ENCODE peak calls at places on chromosomes 13 and 19, in nine cellular contexts. K, T, U, P, B, X, Y, C and J are unnamed samples.

GRCh38 chr13:25806304-25806974 is 245.4 kb downstream of the SHISA2 start:
- DNase-seq in T (no peak), K (peak), X (no peak), B (no peak), U (no peak), Y (no peak), C (no peak), P (no peak), J (peak)

GRCh38 chr13:65600702-65601101 is 1629.4 kb downstream of the PCDH9 start:
- DNase-seq in P (no peak), Y (no peak), X (no peak), T (no peak), C (no peak), B (no peak), U (no peak), K (no peak), J (no peak)

GRCh38 chr19:4839192-4839591 is 7.7 kb upstream of the TICAM1 start:
- DNase-seq in U (no peak), K (no peak), P (no peak), B (no peak), Y (no peak), X (no peak), T (no peak), C (no peak), J (no peak)

GRCh38 chr19:52542984-52543664 is 15.7 kb downstream of the ZNF808 start:
- DNase-seq in U (no peak), Y (no peak), B (no peak), P (no peak), C (peak), X (no peak), K (peak), T (no peak), J (peak)

GRCh38 chr19:45577111-45577905 is 7.3 kb downstream of the OPA3 start:
- DNase-seq in Y (peak), U (no peak), T (peak), K (no peak), B (no peak), P (peak), C (no peak), X (no peak), J (no peak)

GRCh38 chr13:51453959-51454703 is 1.3 kb upstream of the INTS6 start:
- DNase-seq in X (no peak), C (peak), B (peak), T (peak), P (no peak), Y (no peak), K (no peak), U (no peak), J (no peak)

GRCh38 chr19:6362024-6362344 is 653 bp downstream of the CLPP start:
- DNase-seq in T (no peak), K (no peak), U (no peak), B (no peak), P (no peak), X (no peak), Y (no peak), C (no peak), J (no peak)

GRCh38 chr19:4318460-4318859 is 14.1 kb downstream of the FSD1 start:
- DNase-seq in U (no peak), K (no peak), Y (no peak), C (no peak), T (no peak), B (peak), X (no peak), P (no peak), J (no peak)

GRCh38 chr19:6125571-6125989 is 9.9 kb upstream of the ACSBG2 start:
- DNase-seq in K (peak), T (peak), Y (peak), B (peak), U (peak), C (peak), X (peak), P (no peak), J (peak)

GRCh38 chr19:14369399-14370168 is 11.7 kb upstream of the ADGRE5 start:
- DNase-seq in C (no peak), Y (no peak), T (peak), K (no peak), X (no peak), B (no peak), P (no peak), U (no peak), J (peak)

GRCh38 chr13:68047889-68048288 is 817.8 kb upstream of the PCDH9 start:
- DNase-seq in X (no peak), K (no peak), P (no peak), T (no peak), Y (no peak), C (no peak), U (no peak), B (no peak), J (no peak)

GRCh38 chr13:43140985-43141384 is 117.6 kb downstream of the DNAJC15 start:
- DNase-seq in T (no peak), K (no peak), P (no peak), Y (no peak), C (no peak), X (no peak), U (no peak), B (no peak), J (no peak)

GRCh38 chr19:18428173-18428836 is 9.1 kb downstream of the SSBP4 start:
- DNase-seq in X (no peak), B (no peak), Y (no peak), T (no peak), C (no peak), U (no peak), K (no peak), P (no peak), J (no peak)

GRCh38 chr19:2290441-2291184 is 8.6 kb upstream of the PEAK3 start:
- DNase-seq in X (no peak), K (no peak), B (no peak), Y (no peak), C (no peak), P (no peak), T (no peak), U (no peak), J (peak)

GRCh38 chr13:31797154-31797775 is 57.9 kb downstream of the RXFP2 start:
- DNase-seq in U (no peak), X (peak), T (peak), K (no peak), C (peak), P (peak), Y (peak), B (peak), J (peak)

GRCh38 chr19:52896431-52897148 is 845 bp downstream of the ZNF320 start:
- DNase-seq in T (peak), P (no peak), X (no peak), C (no peak), U (no peak), K (no peak), B (peak), Y (no peak), J (no peak)

GRCh38 chr13:92463134-92463533 is 763.5 kb upstream of the GPC6 start:
- DNase-seq in C (no peak), P (no peak), B (no peak), X (no peak), K (no peak), T (no peak), U (no peak), Y (no peak), J (no peak)

GRCh38 chr19:48926909-48927308 is 6.6 kb upstream of the DHDH start:
- DNase-seq in X (peak), K (no peak), P (peak), B (no peak), T (peak), Y (no peak), U (no peak), C (peak), J (no peak)

DNA sequence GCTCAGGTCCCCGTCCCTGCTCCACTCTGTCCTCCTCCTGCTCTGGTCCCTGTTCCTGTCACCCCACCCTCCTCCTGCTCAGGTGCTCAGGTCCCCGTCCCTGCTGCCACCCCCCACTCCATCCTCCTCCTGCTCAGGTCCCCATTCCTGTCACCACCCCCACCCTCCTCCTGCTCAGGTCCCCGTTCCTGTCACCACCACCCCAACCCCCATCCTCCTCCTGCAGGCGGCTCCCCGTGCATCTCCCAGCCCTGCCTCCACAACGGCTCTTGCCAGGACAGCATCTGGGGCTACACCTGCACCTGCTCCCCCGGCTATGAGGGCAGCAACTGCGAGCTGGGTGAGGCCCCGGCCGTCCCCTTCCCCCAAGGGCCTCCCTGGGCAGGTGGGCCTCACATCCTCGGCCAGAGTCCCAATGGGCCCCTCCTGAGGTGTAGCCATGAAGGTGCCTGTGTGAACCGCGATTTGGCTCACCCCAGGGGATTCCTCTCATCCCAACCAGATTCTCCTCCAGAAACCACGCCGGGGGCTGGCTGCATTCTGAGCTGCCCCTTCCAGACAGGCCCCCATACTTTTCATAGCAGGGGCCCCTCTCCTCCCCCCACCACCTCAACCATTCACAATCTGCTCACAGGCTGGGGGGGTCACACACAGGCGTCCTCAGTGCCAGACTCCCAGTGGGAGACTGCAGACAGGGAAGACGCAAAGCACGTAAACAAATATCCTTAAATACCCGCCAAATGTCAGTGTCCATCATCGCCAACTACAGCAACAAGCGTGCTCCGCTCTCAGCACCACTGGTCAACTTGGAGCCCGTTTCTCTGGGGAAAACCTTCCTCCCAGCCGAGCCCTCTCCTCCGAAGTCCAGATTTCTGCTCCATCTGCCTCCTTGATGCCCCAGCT is 4.6 kb downstream of the PROZ start:
- DNase-seq in P (no peak), U (no peak), X (no peak), K (no peak), Y (no peak), T (no peak), B (no peak), C (no peak), J (no peak)
- TF ChIP-seq MAX in P (no peak), U (no peak), X (no peak), K (no peak), Y (no peak), T (no peak), B (no peak), C (no peak), J (no peak)

GRCh38 chr13:34162545-34162936 is 344.6 kb downstream of the RFC3 start:
- DNase-seq in C (no peak), B (no peak), X (no peak), P (no peak), T (no peak), Y (no peak), U (no peak), K (no peak), J (no peak)
- H3K4me3 ChIP-seq in C (no peak), B (no peak), X (no peak), P (no peak), T (no peak), Y (no peak), U (no peak), K (no peak), J (no peak)

DNA sequence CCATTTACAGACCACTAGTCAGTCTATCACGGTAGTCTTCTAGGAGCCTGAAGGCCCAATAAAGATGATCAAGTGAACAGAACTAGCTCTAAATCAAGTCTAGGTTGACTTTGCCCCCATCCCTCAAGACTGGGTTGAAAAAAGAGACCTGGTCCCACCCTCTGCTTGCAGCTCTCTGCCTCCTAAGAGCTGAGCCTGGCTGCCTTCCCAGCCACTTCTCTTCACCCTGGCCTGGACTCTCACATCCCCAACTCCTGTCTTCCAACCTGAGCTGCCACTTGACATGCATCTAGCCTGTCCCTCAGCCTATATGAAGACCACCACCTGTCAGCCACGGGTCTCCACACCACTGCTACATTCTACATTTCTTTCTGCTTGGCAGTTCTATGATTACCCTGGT is 99.6 kb downstream of the FOXO1 start:
- DNase-seq in T (no peak), C (no peak), P (no peak), X (no peak), U (no peak), K (no peak), B (no peak), Y (no peak), J (no peak)
- TF ChIP-seq MAX in T (no peak), C (no peak), P (no peak), X (no peak), U (no peak), K (no peak), B (no peak), Y (no peak), J (no peak)

GRCh38 chr13:46562152-46562551 is 9.2 kb downstream of the LRCH1 start:
- DNase-seq in P (no peak), T (no peak), B (no peak), Y (no peak), X (no peak), K (no peak), C (no peak), U (no peak), J (no peak)

GRCh38 chr13:46559272-46559805 is 6.4 kb downstream of the LRCH1 start:
- DNase-seq in X (no peak), C (peak), B (no peak), T (no peak), U (no peak), P (no peak), Y (no peak), K (no peak), J (no peak)

GRCh38 chr13:46565808-46566750 is 13.1 kb downstream of the LRCH1 start:
- DNase-seq in U (no peak), T (no peak), C (no peak), Y (no peak), P (no peak), X (no peak), B (no peak), K (no peak), J (no peak)

GRCh38 chr13:46561691-46562090 is 8.7 kb downstream of the LRCH1 start:
- DNase-seq in X (no peak), B (no peak), K (no peak), P (no peak), U (no peak), T (no peak), Y (no peak), C (peak), J (no peak)

GRCh38 chr13:46562581-46562980 is 9.6 kb downstream of the LRCH1 start:
- DNase-seq in C (no peak), T (no peak), Y (no peak), B (no peak), P (no peak), U (no peak), X (no peak), K (no peak), J (no peak)
- H3K4me3 ChIP-seq in C (no peak), T (no peak), Y (no peak), B (no peak), P (no peak), U (no peak), X (no peak), K (no peak), J (no peak)